ENCODE peak calls at places on chromosomes 16 and 17, in six cellular contexts. W is lower leg skin, N is stomach, Y is NCI-H510A, O is spleen, B is tibial nerve. F is an unnamed sample.

GRCh38 chr16:10447289-10447688 is 61.4 kb downstream of the ATF7IP2 start:
- DNase-seq in W (no peak), N (no peak), Y (no peak), O (no peak), B (no peak), F (no peak)

GRCh38 chr17:7587831-7588230 is 2.1 kb downstream of the SOX15 start:
- DNase-seq in W (no peak), N (no peak), Y (no peak), O (no peak), B (no peak), F (no peak)

GRCh38 chr16:56558024-56558747 is 6.7 kb upstream of the MT4 start:
- DNase-seq in W (no peak), N (no peak), Y (no peak), O (no peak), B (no peak), F (peak)

GRCh38 chr17:79464310-79465010 is 146.4 kb downstream of the RBFOX3 start:
- DNase-seq in W (no peak), N (no peak), Y (no peak), O (no peak), B (no peak), F (no peak)

GRCh38 chr17:4215882-4216411 is 47.8 kb downstream of the ANKFY1 start:
- DNase-seq in W (peak), N (no peak), Y (no peak), O (no peak), B (no peak), F (no peak)

GRCh38 chr17:36833279-36833678 is 104.0 kb upstream of the LHX1 start:
- DNase-seq in W (no peak), N (no peak), Y (no peak), O (peak), B (no peak), F (no peak)

GRCh38 chr16:3884398-3884797 is 3.9 kb upstream of the CREBBP start:
- DNase-seq in W (peak), N (no peak), Y (no peak), O (no peak), B (no peak), F (no peak)

GRCh38 chr17:72592242-72592966 is 471.6 kb downstream of the SOX9 start:
- DNase-seq in W (peak), N (peak), Y (peak), O (no peak), B (peak), F (peak)

GRCh38 chr17:56851008-56851407 is 17.1 kb downstream of the DGKE start:
- DNase-seq in W (no peak), N (no peak), Y (no peak), O (no peak), B (no peak), F (no peak)

GRCh38 chr17:14302421-14303099 is 1.7 kb downstream of the HS3ST3B1 start:
- DNase-seq in W (peak), N (peak), Y (no peak), O (peak), B (peak), F (peak)

GRCh38 chr16:50335198-50335958 is 33.4 kb downstream of the BRD7 start:
- DNase-seq in W (no peak), N (no peak), Y (no peak), O (no peak), B (no peak), F (no peak)

GRCh38 chr16:86213427-86214205 is 296.7 kb upstream of the FOXF1 start:
- DNase-seq in W (peak), N (no peak), Y (no peak), O (peak), B (no peak), F (no peak)

GRCh38 chr16:1214693-1215092 is 10.4 kb downstream of the TPSG1 start:
- DNase-seq in W (no peak), N (no peak), Y (no peak), O (no peak), B (no peak), F (no peak)

F was measured in upper lobe of right lung.